ENCODE peak calls at places on chromosomes 7 and 10, in five cellular contexts. X is AG10803, W is AG09309, E is cardiac muscle cell, D is transverse colon. S is an unnamed sample.

GRCh38 chr7:66162622-66163021 is 42.5 kb upstream of the TPST1 start:
- DNase-seq in X (no peak), W (no peak), E (no peak), D (no peak), S (no peak)

GRCh38 chr7:69457912-69458491 is 140.3 kb upstream of the AUTS2 start:
- DNase-seq in X (peak), W (no peak), E (peak), D (no peak), S (no peak)

GRCh38 chr7:17090751-17091150 is 207.7 kb upstream of the AHR start:
- DNase-seq in X (peak), W (peak), E (peak), D (no peak), S (peak)

GRCh38 chr10:98433881-98434732 is 12.6 kb downstream of the HPS1 start:
- DNase-seq in X (peak), W (no peak), E (no peak), D (no peak), S (no peak)

GRCh38 chr10:132679217-132679595 is 106.7 kb downstream of the NKX6-2 start:
- DNase-seq in X (no peak), W (no peak), E (no peak), D (no peak), S (no peak)

GRCh38 chr10:43395571-43396060 is 13.4 kb downstream of the HNRNPF start:
- DNase-seq in X (no peak), W (no peak), E (peak), D (no peak), S (no peak)

GRCh38 chr7:87344446-87344845 is 1.0 kb upstream of the CROT start:
- DNase-seq in X (no peak), W (no peak), E (no peak), D (no peak), S (no peak)

GRCh38 chr10:121734517-121735137 is 136.4 kb upstream of the FGFR2 start:
- DNase-seq in X (peak), W (no peak), E (peak), D (no peak), S (no peak)

GRCh38 chr7:129859188-129859587 is 93.6 kb downstream of the UBE2H start:
- DNase-seq in X (no peak), W (no peak), E (peak), D (no peak), S (no peak)

GRCh38 chr7:9192969-9193368 is 759.6 kb downstream of the NXPH1 start:
- DNase-seq in X (no peak), W (no peak), E (no peak), D (no peak), S (no peak)

GRCh38 chr10:130740788-130741785 is 570.4 kb downstream of the TCERG1L start:
- DNase-seq in X (no peak), W (no peak), E (no peak), D (no peak), S (no peak)

GRCh38 chr10:43194861-43195260 is 56.6 kb downstream of the CSGALNACT2 start:
- DNase-seq in X (no peak), W (no peak), E (no peak), D (no peak), S (no peak)

GRCh38 chr10:131206136-131206995 is 105.2 kb downstream of the TCERG1L start:
- DNase-seq in X (no peak), W (no peak), E (no peak), D (no peak), S (no peak)

GRCh38 chr7:129072410-129073063 is 17.6 kb upstream of the TNPO3 start:
- DNase-seq in X (no peak), W (no peak), E (no peak), D (no peak), S (no peak)

GRCh38 chr10:78712147-78712546 is 356.6 kb upstream of the ZMIZ1 start:
- DNase-seq in X (no peak), W (no peak), E (no peak), D (no peak), S (no peak)

GRCh38 chr10:127774771-127775559 is 38.0 kb downstream of the FOXI2 start:
- DNase-seq in X (no peak), W (no peak), E (no peak), D (no peak), S (no peak)

GRCh38 chr7:69445549-69445948 is 152.7 kb upstream of the AUTS2 start:
- DNase-seq in X (no peak), W (no peak), E (no peak), D (no peak), S (no peak)

GRCh38 chr10:118874171-118874570 is 119.4 kb upstream of the CACUL1 start:
- DNase-seq in X (no peak), W (no peak), E (no peak), D (no peak), S (no peak)

GRCh38 chr7:130254555-130254954 is 12.1 kb upstream of the CPA2 start:
- DNase-seq in X (no peak), W (no peak), E (no peak), D (no peak), S (no peak)

GRCh38 chr7:94576316-94576715 is 66.7 kb downstream of the CASD1 start:
- DNase-seq in X (no peak), W (no peak), E (no peak), D (no peak), S (no peak)

GRCh38 chr7:128697301-128697905 is 25.3 kb downstream of the GARIN1A start:
- DNase-seq in X (peak), W (peak), E (peak), D (peak), S (no peak)

GRCh38 chr7:152909683-152910544 is 150.4 kb downstream of the ACTR3B start:
- DNase-seq in X (no peak), W (no peak), E (no peak), D (no peak), S (no peak)

GRCh38 chr7:30164567-30164966 is 29.8 kb downstream of the MTURN start:
- DNase-seq in X (peak), W (no peak), E (peak), D (no peak), S (no peak)

GRCh38 chr10:68955414-68955785 is 570 bp upstream of the DDX21 start:
- DNase-seq in X (peak), W (no peak), E (no peak), D (peak), S (no peak)

GRCh38 chr7:29891766-29892165 is 85.5 kb downstream of the WIPF3 start:
- DNase-seq in X (no peak), W (no peak), E (no peak), D (no peak), S (no peak)

GRCh38 chr7:34837826-34838225 is 179.8 kb downstream of the NPSR1 start:
- DNase-seq in X (no peak), W (no peak), E (no peak), D (no peak), S (no peak)
- H3K4me3 ChIP-seq in X (no peak), W (no peak), E (no peak), D (no peak), S (no peak)

GRCh38 chr7:115851291-115851690 is 179.3 kb downstream of the TFEC start:
- DNase-seq in X (peak), W (peak), E (peak), D (no peak), S (no peak)
- TF ChIP-seq CTCF in X (peak), W (peak), E (peak), D (peak), S (peak)

DNA sequence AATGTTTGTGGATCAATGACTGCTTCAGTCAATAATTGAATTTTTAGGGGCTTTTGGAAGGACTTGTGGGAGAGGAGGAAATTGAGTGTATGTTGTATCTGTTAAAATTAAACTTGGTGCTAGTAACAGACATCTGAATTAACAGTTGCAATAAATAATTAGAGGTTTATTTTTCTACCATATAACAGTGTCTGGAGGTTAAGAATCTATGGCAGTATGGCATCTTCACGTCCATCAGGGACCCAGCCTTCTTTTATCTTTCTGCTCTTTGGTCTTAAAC is 72.8 kb upstream of the HABP2 start:
- DNase-seq in X (no peak), W (no peak), E (no peak), D (no peak), S (no peak)
- H3K4me3 ChIP-seq in X (no peak), W (no peak), E (no peak), D (no peak), S (no peak)

GRCh38 chr10:27500886-27501285 is 3.2 kb upstream of the RAB18 start:
- DNase-seq in X (no peak), W (no peak), E (no peak), D (no peak), S (no peak)

GRCh38 chr10:27506280-27506679 is 2.2 kb downstream of the RAB18 start:
- DNase-seq in X (no peak), W (no peak), E (no peak), D (no peak), S (no peak)

GRCh38 chr10:27503498-27504006 is 552 bp upstream of the RAB18 start:
- DNase-seq in X (no peak), W (no peak), E (no peak), D (no peak), S (no peak)

GRCh38 chr10:27504897-27505457 is 873 bp downstream of the RAB18 start:
- DNase-seq in X (peak), W (no peak), E (peak), D (no peak), S (no peak)

GRCh38 chr10:27504007-27504890 is at the start of gene RAB18:
- DNase-seq in X (peak), W (peak), E (peak), D (peak), S (peak)
- TF ChIP-seq CTCF in X (peak), W (no peak), E (peak), D (no peak), S (peak)